ENCODE peak calls at places on chromosomes 4 and X, in seven cellular contexts. E is endothelial cell, U is astrocyte of the spinal cord, D is A549, F is tibial artery, I is HCT116, M is CD14-positive monocyte. N is an unnamed sample.

GRCh38 chr4:148214529-148215166 is 227.6 kb downstream of the NR3C2 start:
- DNase-seq in U (no peak), M (no peak), F (peak), E (no peak), I (no peak), D (no peak), N (no peak)

GRCh38 chr4:124279741-124280140 is 432.8 kb downstream of the ANKRD50 start:
- DNase-seq in M (no peak), F (no peak), D (no peak), E (no peak), U (no peak), I (no peak), N (no peak)

GRCh38 chr4:145580906-145581305 is 38.3 kb upstream of the MMAA start:
- DNase-seq in E (no peak), U (peak), D (no peak), M (no peak), I (no peak), F (no peak), N (no peak)

GRCh38 chrX:3962511-3963350 is 249.3 kb upstream of the PRKX start:
- DNase-seq in M (no peak), E (peak), U (peak), I (no peak), F (no peak), D (no peak), N (no peak)

GRCh38 chr4:144817081-144817480 is 171.1 kb downstream of the HHIP start:
- DNase-seq in I (no peak), U (no peak), D (no peak), F (no peak), E (no peak), M (no peak), N (no peak)

GRCh38 chrX:27728291-27728690 is 79.5 kb upstream of the MAGEB10 start:
- DNase-seq in D (no peak), I (peak), M (no peak), E (no peak), F (no peak), U (peak), N (no peak)

GRCh38 chr4:1010522-1011021 is 854 bp upstream of the FGFRL1 start:
- DNase-seq in E (no peak), D (no peak), M (peak), U (peak), I (peak), F (peak), N (no peak)

GRCh38 chrX:69424161-69424560 is 80.0 kb upstream of the NALF2 start:
- DNase-seq in I (peak), F (no peak), U (peak), M (no peak), E (peak), D (no peak), N (no peak)

GRCh38 chrX:72031118-72031517 is 100.6 kb downstream of the RTL5 start:
- DNase-seq in F (no peak), D (no peak), U (no peak), I (no peak), E (no peak), M (no peak), N (peak)

GRCh38 chr4:146415829-146416228 is 105.9 kb downstream of the SLC10A7 start:
- DNase-seq in U (no peak), I (no peak), M (no peak), E (no peak), D (no peak), F (no peak), N (no peak)

GRCh38 chr4:187995322-187996207 is at the start of gene ZFP42:
- DNase-seq in I (no peak), U (no peak), E (no peak), M (no peak), F (no peak), D (no peak), N (no peak)

GRCh38 chr4:75919914-75920313 is 17.7 kb upstream of the PPEF2 start:
- DNase-seq in U (peak), M (no peak), I (no peak), E (no peak), D (no peak), F (no peak), N (no peak)

GRCh38 chr4:7860600-7861158 is 79.0 kb downstream of the AFAP1 start:
- DNase-seq in E (no peak), I (no peak), F (no peak), D (no peak), U (no peak), M (no peak), N (no peak)

GRCh38 chr4:4607336-4608213 is 65.7 kb upstream of the STX18 start:
- DNase-seq in I (no peak), E (no peak), F (no peak), U (no peak), M (no peak), D (no peak), N (no peak)

GRCh38 chr4:153566751-153567150 is 100.6 kb downstream of the TMEM131L start:
- DNase-seq in U (no peak), D (no peak), I (no peak), F (no peak), M (no peak), E (no peak), N (no peak)

GRCh38 chr4:177427097-177427665 is 15.1 kb downstream of the AGA start:
- DNase-seq in M (no peak), F (no peak), U (peak), D (no peak), I (no peak), E (no peak), N (no peak)

GRCh38 chr4:87002682-87003043 is 67.9 kb downstream of the AFF1 start:
- DNase-seq in I (no peak), F (no peak), E (no peak), U (no peak), D (no peak), M (no peak), N (no peak)

GRCh38 chr4:126558596-126558995 is 1074.2 kb upstream of the INTU start:
- DNase-seq in U (no peak), F (no peak), I (no peak), D (no peak), E (no peak), M (no peak), N (no peak)

GRCh38 chr4:44806076-44806475 is 79.7 kb upstream of the GNPDA2 start:
- DNase-seq in U (no peak), M (no peak), E (no peak), I (no peak), D (no peak), F (no peak), N (no peak)

GRCh38 chr4:96166806-96167205 is 326.9 kb downstream of the PDHA2 start:
- DNase-seq in D (no peak), E (no peak), M (no peak), F (no peak), I (no peak), U (no peak), N (no peak)

GRCh38 chrX:112313201-112313600 is 230.6 kb upstream of the TRPC5 start:
- DNase-seq in D (no peak), U (no peak), M (no peak), E (no peak), I (no peak), F (no peak), N (no peak)

GRCh38 chr4:8310306-8310705 is 40.8 kb downstream of the HTRA3 start:
- DNase-seq in D (no peak), I (no peak), F (peak), E (no peak), M (no peak), U (no peak), N (no peak)

GRCh38 chr4:180757927-180758326 is 1485.3 kb upstream of the TENM3 start:
- DNase-seq in E (no peak), M (no peak), U (no peak), I (no peak), D (no peak), F (no peak), N (no peak)

GRCh38 chrX:15929231-15929630 is 74.6 kb upstream of the AP1S2 start:
- DNase-seq in M (no peak), E (no peak), U (no peak), F (no peak), D (no peak), I (no peak), N (no peak)

GRCh38 chrX:15926622-15927021 is 72.0 kb upstream of the AP1S2 start:
- DNase-seq in M (no peak), E (no peak), F (no peak), U (no peak), D (no peak), I (no peak), N (no peak)

GRCh38 chrX:15931362-15931761 is 76.7 kb upstream of the AP1S2 start:
- DNase-seq in F (no peak), M (no peak), E (no peak), U (no peak), I (no peak), D (no peak), N (no peak)

GRCh38 chrX:15930585-15930984 is 76.0 kb upstream of the AP1S2 start:
- DNase-seq in F (no peak), I (no peak), M (no peak), E (no peak), D (peak), U (peak), N (no peak)
- TF ChIP-seq CTCF in F (no peak), I (no peak), M (no peak), E (no peak), D (peak), U (peak), N (peak)

GRCh38 chr4:40462326-40462725 is 127.2 kb downstream of the CHRNA9 start:
- DNase-seq in E (no peak), F (no peak), M (no peak), I (no peak), D (no peak), U (no peak), N (no peak)

GRCh38 chr4:40471923-40472322 is 136.8 kb downstream of the CHRNA9 start:
- DNase-seq in F (no peak), M (no peak), U (no peak), E (no peak), D (no peak), I (no peak), N (no peak)

GRCh38 chr4:40466789-40467188 is 131.7 kb downstream of the CHRNA9 start:
- DNase-seq in M (no peak), D (no peak), E (no peak), F (no peak), U (no peak), I (no peak), N (no peak)
- TF ChIP-seq CTCF in M (no peak), D (no peak), E (no peak), F (no peak), U (no peak), I (no peak), N (no peak)

DNA sequence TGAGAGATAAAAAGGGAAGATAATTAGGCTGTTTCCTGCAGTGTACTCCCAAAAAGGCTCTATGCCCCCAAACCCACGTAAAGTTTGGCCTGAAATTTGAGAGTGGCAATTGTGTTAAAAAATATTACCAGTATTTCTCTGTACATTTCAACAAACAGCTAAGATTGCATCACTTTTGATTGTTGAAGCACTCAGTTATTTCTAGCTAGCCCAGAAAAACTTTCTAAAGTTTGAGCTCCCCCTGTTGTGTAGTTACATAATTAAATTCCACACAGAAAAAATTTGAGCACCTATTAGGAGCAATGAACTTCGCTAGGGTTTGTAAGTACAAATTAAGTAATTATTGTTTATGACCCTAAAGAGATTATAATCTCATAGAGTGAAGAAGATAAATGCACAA is 109.4 kb downstream of the DLG3 start:
- DNase-seq in E (no peak), M (no peak), U (peak), D (peak), F (no peak), I (no peak), N (no peak)
- TF ChIP-seq CTCF in E (no peak), M (no peak), U (no peak), D (peak), F (peak), I (no peak), N (peak)

DNA sequence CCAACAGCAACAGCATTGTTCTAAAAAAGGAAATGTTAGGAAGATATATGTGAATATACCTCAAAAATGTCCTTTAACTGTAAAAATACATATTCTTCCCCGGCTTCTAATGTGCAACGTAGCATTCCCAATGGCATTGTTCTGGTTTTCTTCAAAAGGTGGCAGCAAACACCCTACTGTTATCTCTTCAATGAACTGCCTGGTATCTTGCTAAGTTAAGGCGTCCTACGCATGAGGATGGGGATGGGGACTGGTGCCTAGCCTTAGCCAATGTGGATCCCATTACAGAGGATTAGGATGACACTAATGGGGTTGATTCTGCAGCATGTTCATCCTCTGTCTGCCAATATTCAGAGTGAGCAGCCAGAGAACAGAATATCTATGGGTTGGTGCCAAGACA is 334.9 kb upstream of the ADGRL3 start:
- DNase-seq in D (no peak), M (no peak), U (peak), I (no peak), F (no peak), E (peak), N (no peak)
- TF ChIP-seq CTCF in D (no peak), M (no peak), U (peak), I (no peak), F (peak), E (no peak), N (peak)

DNA sequence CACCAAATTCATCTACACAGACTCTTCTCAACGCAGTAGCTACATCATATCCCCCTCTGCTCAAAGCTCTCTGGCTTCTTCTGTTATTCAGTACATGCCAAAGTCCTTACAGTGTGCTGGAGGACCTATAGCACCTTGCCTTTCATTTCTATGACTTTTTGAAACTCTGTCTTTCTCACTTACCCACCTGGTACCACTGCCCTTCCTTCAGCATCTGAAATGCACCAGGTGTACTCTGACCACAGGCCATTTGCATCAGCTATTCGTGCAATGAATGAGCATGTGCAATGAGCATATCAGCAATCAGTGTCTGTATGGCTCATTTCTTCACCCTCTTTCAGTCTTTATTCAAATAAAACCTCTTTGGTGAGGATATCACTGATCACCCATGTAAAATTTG is 399.9 kb downstream of the RAB28 start:
- DNase-seq in D (no peak), F (no peak), U (no peak), I (no peak), E (no peak), M (no peak), N (no peak)
- TF ChIP-seq CTCF in D (no peak), F (no peak), U (no peak), I (no peak), E (no peak), M (no peak), N (no peak)

GRCh38 chrX:147476008-147476407 is 435.7 kb upstream of the FMR1 start:
- DNase-seq in F (no peak), U (no peak), I (no peak), E (peak), D (no peak), M (no peak), N (no peak)
- TF ChIP-seq CTCF in F (no peak), U (no peak), I (peak), E (no peak), D (peak), M (no peak), N (peak)

GRCh38 chrX:145394344-145394743 is 147.0 kb downstream of the SPANXN1 start:
- DNase-seq in U (no peak), M (no peak), E (no peak), F (no peak), I (no peak), D (no peak), N (no peak)

GRCh38 chrX:145396612-145397011 is 149.3 kb downstream of the SPANXN1 start:
- DNase-seq in U (no peak), E (no peak), D (no peak), I (no peak), M (no peak), F (no peak), N (no peak)

GRCh38 chrX:145393702-145394235 is 146.5 kb downstream of the SPANXN1 start:
- DNase-seq in E (no peak), M (no peak), I (no peak), U (no peak), D (no peak), F (no peak), N (no peak)
- TF ChIP-seq CTCF in E (no peak), M (peak), I (peak), U (peak), D (no peak), F (no peak), N (no peak)

DNA sequence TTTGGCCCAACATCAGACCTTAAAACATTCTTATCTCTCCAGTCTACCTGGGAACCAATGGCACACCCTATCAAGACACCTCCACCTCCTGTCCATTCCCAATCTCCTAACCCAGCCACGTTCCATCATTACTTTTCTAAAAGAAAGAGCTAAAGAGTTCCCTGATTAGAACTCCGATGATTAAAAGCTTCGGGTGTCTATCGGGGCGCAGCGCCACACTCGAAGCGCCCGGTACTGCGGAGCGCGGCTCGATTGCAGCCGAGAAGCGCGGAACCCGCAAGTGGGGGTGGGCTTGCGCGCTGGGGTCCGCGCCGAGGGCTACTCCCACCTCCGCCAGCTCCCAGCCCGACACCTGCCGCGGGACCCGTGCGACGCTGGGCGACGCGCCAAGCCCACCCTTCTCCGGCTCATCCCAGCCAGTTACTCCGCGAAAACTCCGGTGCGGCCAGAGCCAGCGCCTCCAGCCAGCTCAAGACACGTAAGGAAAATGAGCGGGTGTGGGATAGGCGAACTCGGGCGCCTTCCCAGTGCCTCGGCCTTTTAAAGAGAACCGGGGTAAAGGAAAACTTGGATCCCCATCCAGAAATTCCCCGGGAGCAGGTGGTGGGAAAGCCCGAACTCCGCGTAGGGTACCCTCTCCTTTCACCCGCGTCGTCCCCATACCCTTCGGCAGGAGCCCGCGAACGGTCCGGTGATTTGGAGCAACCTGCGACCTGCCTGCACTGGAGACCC is 601 bp downstream of the NPY1R start:
- DNase-seq in F (peak), E (peak), M (no peak), D (peak), I (no peak), U (peak), N (no peak)
- TF ChIP-seq CTCF in F (peak), E (no peak), M (no peak), D (no peak), I (no peak), U (peak), N (no peak)

GRCh38 chr4:61505773-61506640 is 305.9 kb downstream of the ADGRL3 start:
- DNase-seq in M (no peak), F (no peak), E (no peak), I (no peak), D (no peak), U (no peak), N (no peak)

GRCh38 chr4:61501812-61502211 is 301.7 kb downstream of the ADGRL3 start:
- DNase-seq in M (no peak), I (no peak), F (no peak), U (no peak), E (no peak), D (no peak), N (no peak)

GRCh38 chr4:61500883-61501282 is 300.8 kb downstream of the ADGRL3 start:
- DNase-seq in U (no peak), D (no peak), I (no peak), M (no peak), F (no peak), E (no peak), N (no peak)
- TF ChIP-seq CTCF in U (peak), D (no peak), I (no peak), M (no peak), F (no peak), E (no peak), N (peak)

DNA sequence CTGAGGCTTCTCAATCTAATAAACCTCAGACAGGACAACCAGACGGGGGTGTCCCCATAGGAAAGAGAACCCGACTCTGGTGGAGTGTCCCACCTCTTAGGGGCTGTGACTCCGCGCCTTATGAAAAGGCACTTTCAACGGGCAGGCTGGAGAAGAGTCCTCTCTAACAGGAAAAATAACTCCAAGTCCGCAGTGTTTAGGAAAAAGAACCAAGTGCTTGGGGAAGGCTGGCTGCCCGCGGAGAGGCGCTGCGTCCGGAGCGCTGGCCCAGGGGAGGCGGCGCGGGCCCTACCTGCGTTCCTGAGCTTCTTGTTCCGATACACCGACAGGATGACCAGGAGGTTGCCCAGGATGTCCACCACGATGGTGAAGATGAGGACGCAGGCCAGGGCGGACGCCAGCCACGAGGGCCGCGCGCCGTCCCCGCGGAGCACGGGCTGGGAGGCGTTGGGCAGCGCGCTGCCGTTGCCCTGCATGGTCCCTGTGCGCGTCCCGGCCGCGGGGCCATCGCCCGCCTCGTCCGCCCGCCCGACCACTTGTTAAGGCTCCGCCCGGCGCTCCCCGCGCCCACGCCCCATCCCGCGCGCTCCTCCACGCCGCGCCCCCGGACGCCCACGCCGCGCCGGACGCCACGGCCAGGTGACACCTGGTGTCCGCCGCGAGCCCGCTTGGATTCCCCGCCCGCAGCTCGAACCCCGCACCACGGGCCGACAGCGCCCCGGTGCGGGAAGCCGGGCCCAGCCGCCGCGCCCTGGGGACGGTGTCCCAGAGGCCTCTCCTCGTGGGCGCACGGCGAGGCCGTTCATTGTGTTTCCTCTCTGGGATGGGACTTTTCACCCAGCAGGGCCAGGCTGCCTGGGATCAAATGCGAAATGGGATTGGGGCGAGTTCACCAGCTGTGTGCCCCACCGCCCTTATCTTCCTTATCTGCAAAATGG is at the start of gene MTNR1A:
- DNase-seq in F (no peak), M (no peak), U (peak), I (no peak), D (peak), E (peak), N (peak)
- TF ChIP-seq CTCF in F (no peak), M (no peak), U (peak), I (peak), D (peak), E (peak), N (peak)